ENCODE peak calls at places on chromosomes 12 and 14, in six cellular contexts. H is A549, A is IMR-90, Q is HepG2, L is SK-N-SH, V is GM12878. M is an unnamed sample.

GRCh38 chr14:40623641-40624040 is 983.0 kb upstream of the LRFN5 start:
- DNase-seq in L (no peak), H (no peak), Q (no peak), A (no peak), V (no peak), M (no peak)

GRCh38 chr12:102480401-102480800 is at the start of gene IGF1:
- DNase-seq in Q (no peak), A (peak), V (no peak), L (no peak), H (no peak), M (peak)

GRCh38 chr12:51342416-51342815 is 4.1 kb downstream of the CELA1 start:
- DNase-seq in A (no peak), H (no peak), Q (no peak), V (no peak), L (no peak), M (no peak)

GRCh38 chr12:6688543-6688999 is 604 bp downstream of the ZNF384 start:
- DNase-seq in Q (no peak), V (peak), H (peak), A (peak), L (peak), M (no peak)

GRCh38 chr12:128930591-128930990 is 77.3 kb downstream of the GLT1D1 start:
- DNase-seq in H (no peak), V (no peak), L (no peak), A (no peak), Q (no peak), M (no peak)

GRCh38 chr14:95196268-95196667 is 38.9 kb upstream of the DICER1 start:
- DNase-seq in A (no peak), L (no peak), Q (peak), V (no peak), H (peak), M (peak)

GRCh38 chr14:22271838-22272237 is 317.2 kb downstream of the DAD1 start:
- DNase-seq in V (no peak), A (no peak), Q (no peak), H (no peak), L (no peak), M (no peak)

GRCh38 chr14:68794856-68795601 is 2.2 kb upstream of the ZFP36L1 start:
- DNase-seq in Q (no peak), H (no peak), V (no peak), L (peak), A (peak), M (no peak)

GRCh38 chr14:100902792-100903191 is 730 bp downstream of the RTL1 start:
- DNase-seq in L (peak), V (no peak), H (no peak), A (no peak), Q (peak), M (no peak)

GRCh38 chr12:109744026-109744425 is 30.4 kb downstream of the FAM222A start:
- DNase-seq in H (no peak), A (no peak), V (no peak), L (peak), Q (no peak), M (no peak)
- TF ChIP-seq SMC3 in H (no peak), A (no peak), V (no peak), L (no peak), Q (no peak), M (no peak)

DNA sequence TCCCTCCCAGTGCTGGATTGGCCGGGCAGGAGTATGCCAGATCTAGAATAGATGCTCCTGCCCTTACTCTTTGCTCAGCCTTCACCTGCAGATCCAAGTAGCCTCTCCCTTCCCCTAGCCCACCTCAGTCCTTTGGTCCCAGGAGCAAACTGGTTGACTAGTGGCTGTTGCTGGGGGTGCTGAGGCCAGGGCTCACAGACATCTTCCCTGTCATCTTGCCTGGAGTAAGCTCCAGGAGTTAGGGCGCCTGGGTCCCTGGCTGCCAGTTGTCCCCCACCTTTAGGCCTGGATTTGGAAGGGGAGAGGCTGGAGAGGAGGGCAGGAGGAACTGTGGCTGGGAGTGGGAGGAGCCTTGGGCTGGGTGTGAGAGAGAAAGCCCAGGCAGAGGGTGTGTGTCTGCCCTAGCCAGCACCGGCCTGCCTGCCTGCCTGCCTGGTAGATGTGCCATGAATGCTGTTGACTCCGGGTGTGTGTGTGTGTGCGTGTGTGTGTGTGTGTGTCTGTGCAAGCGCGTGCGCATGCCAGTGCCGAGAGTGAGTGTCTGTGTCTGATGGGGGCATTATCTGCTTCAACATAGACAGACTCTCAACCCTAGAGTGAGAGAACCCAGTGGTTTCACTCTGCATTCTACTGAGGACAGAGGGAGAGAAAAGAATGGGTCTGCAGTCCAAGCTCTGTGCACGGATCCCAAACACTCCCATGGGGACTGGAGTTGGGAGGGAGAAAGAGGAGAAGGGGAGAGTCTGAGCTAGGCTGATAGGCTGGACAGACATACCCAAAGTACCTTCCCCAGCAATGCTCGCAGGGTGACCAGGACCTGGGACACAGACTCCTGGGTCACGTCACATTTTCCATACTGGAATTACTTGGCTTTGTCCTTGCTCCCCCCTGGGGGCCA is 881 bp upstream of the RARG start:
- DNase-seq in A (no peak), H (peak), L (peak), V (no peak), Q (no peak), M (peak)
- TF ChIP-seq SMC3 in A (no peak), H (no peak), L (no peak), V (no peak), Q (no peak), M (no peak)

GRCh38 chr14:30214456-30215090 is 286.9 kb upstream of the PRKD1 start:
- DNase-seq in A (peak), V (peak), L (peak), Q (peak), H (peak), M (peak)
- TF ChIP-seq SMC3 in A (peak), V (peak), L (peak), Q (peak), H (peak), M (no peak)

GRCh38 chr12:31510034-31510433 is 80.9 kb downstream of the DENND5B start:
- DNase-seq in A (peak), H (no peak), L (no peak), Q (no peak), V (no peak), M (no peak)

GRCh38 chr12:31504625-31505222 is 86.2 kb downstream of the DENND5B start:
- DNase-seq in L (no peak), Q (no peak), H (no peak), A (no peak), V (no peak), M (peak)

GRCh38 chr12:31508436-31509150 is 82.3 kb downstream of the DENND5B start:
- DNase-seq in H (no peak), L (no peak), A (no peak), V (no peak), Q (no peak), M (no peak)

GRCh38 chr12:31506907-31507306 is 84.0 kb downstream of the DENND5B start:
- DNase-seq in A (peak), H (no peak), V (no peak), Q (no peak), L (no peak), M (no peak)

DNA sequence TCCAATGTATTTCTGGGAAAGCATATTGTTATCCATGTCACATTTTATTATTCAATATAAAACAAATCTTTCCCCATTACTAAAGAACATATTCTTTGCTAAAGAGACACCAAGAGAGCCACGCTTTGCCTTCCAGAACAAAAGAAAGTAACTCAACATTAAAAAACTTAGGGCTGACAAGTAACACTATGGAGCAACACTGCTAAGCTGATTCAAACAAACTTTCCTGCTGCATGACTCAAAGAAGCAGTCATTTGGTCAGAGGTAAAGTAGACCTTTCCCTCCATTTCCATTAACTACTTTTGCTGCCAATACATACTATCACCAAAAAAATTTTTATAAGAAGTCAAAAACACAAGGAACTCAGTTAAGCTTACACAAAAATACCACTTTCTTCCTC is 83.0 kb downstream of the DENND5B start:
- DNase-seq in V (no peak), A (peak), L (no peak), H (no peak), Q (no peak), M (no peak)
- TF ChIP-seq SMC3 in V (no peak), A (no peak), L (no peak), H (no peak), Q (no peak), M (no peak)

GRCh38 chr12:22576473-22576872 is 32.1 kb upstream of the C2CD5 start:
- DNase-seq in L (no peak), V (no peak), H (no peak), Q (no peak), A (no peak), M (no peak)
- TF ChIP-seq SMC3 in L (no peak), V (no peak), H (no peak), Q (no peak), A (no peak), M (no peak)

GRCh38 chr14:88929656-88930436 is 105.4 kb downstream of the TTC8 start:
- DNase-seq in A (no peak), H (no peak), L (no peak), V (no peak), Q (peak), M (peak)

GRCh38 chr14:88935083-88935482 is 110.6 kb downstream of the TTC8 start:
- DNase-seq in V (no peak), A (no peak), L (no peak), Q (no peak), H (no peak), M (no peak)

GRCh38 chr14:88937706-88938105 is 113.3 kb downstream of the TTC8 start:
- DNase-seq in Q (no peak), L (no peak), V (no peak), H (no peak), A (peak), M (no peak)

GRCh38 chr14:88933203-88933602 is 108.8 kb downstream of the TTC8 start:
- DNase-seq in A (no peak), Q (no peak), V (no peak), H (no peak), L (no peak), M (no peak)

DNA sequence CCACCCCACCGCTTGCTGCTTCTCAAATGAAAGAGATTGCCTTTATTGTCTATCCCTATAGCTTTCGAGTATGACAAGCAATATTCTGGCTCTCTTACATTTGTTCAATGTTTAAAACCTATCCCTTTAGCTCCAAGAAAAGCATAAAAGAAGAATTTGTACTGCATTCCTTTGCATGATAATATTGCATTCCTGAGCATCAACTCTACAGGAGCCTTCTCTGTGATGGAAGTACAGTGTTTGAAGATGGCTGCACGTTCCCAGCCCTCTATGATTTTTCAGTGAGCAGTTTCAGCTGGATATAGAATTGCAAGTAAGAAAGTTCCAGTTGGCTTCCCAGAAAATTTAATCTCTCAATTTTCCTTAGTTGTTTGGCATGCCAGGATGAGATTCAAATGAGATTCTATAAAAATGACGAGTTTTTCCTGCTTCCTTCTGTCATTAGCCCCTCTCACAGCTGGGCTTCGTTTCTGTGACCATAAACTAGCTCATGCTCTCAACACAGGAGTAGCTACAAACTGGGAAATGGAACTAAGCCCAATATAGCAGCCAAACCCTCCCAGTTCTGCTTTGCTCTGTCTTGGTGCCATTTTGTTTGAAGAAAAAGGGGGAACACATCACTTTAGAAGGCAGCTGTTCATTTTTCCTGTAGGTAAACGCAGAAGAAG is 109.9 kb downstream of the TTC8 start:
- DNase-seq in V (no peak), Q (no peak), A (peak), L (no peak), H (no peak), M (no peak)
- TF ChIP-seq SMC3 in V (no peak), Q (no peak), A (no peak), L (no peak), H (no peak), M (no peak)

DNA sequence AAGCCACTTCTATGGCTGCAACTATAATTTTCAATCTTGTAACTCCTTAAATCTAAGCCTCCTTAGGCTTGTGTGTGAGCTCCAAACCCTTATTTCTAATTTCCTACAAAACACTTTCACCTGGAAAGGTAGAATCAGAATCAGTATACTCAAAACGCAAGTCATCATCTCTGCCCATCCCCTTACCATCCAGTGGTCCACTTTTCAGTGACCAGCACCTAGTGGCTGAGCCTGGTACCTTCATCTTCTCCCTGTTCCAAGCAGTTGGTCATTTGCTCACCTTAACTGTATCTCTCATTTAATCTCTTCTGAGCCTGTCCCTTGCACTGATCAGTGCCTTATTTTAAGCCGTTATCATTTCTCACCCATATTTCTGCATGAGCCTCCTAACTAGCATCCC is 107.9 kb downstream of the PPM1H start:
- DNase-seq in L (no peak), V (no peak), H (no peak), A (no peak), Q (no peak), M (peak)
- TF ChIP-seq SMC3 in L (no peak), V (no peak), H (no peak), A (no peak), Q (no peak), M (no peak)

GRCh38 chr14:103696466-103697071 is 18.7 kb downstream of the XRCC3 start:
- DNase-seq in L (no peak), Q (no peak), H (no peak), A (peak), V (no peak), M (no peak)

GRCh38 chr14:103694572-103695026 is 20.7 kb downstream of the XRCC3 start:
- DNase-seq in V (no peak), A (no peak), H (no peak), L (no peak), Q (no peak), M (no peak)

GRCh38 chr14:103697196-103697595 is 18.1 kb downstream of the XRCC3 start:
- DNase-seq in L (no peak), V (no peak), A (no peak), H (no peak), Q (no peak), M (no peak)

GRCh38 chr14:103695331-103696026 is 19.8 kb downstream of the XRCC3 start:
- DNase-seq in Q (no peak), L (peak), V (no peak), A (no peak), H (no peak), M (no peak)

GRCh38 chr14:103696027-103696402 is 19.2 kb downstream of the XRCC3 start:
- DNase-seq in H (no peak), A (no peak), V (no peak), Q (no peak), L (peak), M (no peak)
- TF ChIP-seq SMC3 in H (no peak), A (no peak), V (no peak), Q (no peak), L (no peak), M (no peak)

M was measured in K562.